ENCODE peak calls at places on chromosomes 7 and 10, in ten cellular contexts. One of them, this sample, is unnamed.

GRCh38 chr10:121282264-121282663 is 316.0 kb downstream of the FGFR2 start:
- DNase-seq in stomach: no peak
- DNase-seq in ovary: no peak
- DNase-seq in adrenal gland: no peak
- DNase-seq in spleen: no peak
- DNase-seq in testis: no peak
- DNase-seq in Peyer's patch: no peak
- DNase-seq in K562: no peak
- DNase-seq in sigmoid colon: no peak
- DNase-seq in body of pancreas: no peak
- DNase-seq in this sample: no peak

GRCh38 chr7:155863721-155864151 is 51.5 kb upstream of the SHH start:
- DNase-seq in stomach: peak
- DNase-seq in ovary: no peak
- DNase-seq in adrenal gland: no peak
- DNase-seq in spleen: peak
- DNase-seq in testis: peak
- DNase-seq in Peyer's patch: no peak
- DNase-seq in K562: no peak
- DNase-seq in sigmoid colon: peak
- DNase-seq in body of pancreas: no peak
- DNase-seq in this sample: no peak

GRCh38 chr7:34143397-34143796 is 238.1 kb downstream of the BMPER start:
- DNase-seq in stomach: no peak
- DNase-seq in ovary: no peak
- DNase-seq in adrenal gland: no peak
- DNase-seq in spleen: no peak
- DNase-seq in testis: no peak
- DNase-seq in Peyer's patch: no peak
- DNase-seq in K562: no peak
- DNase-seq in sigmoid colon: no peak
- DNase-seq in body of pancreas: no peak
- DNase-seq in this sample: no peak

GRCh38 chr7:12508005-12508404 is 62.5 kb upstream of the SCIN start:
- DNase-seq in stomach: no peak
- DNase-seq in ovary: no peak
- DNase-seq in adrenal gland: no peak
- DNase-seq in spleen: no peak
- DNase-seq in testis: no peak
- DNase-seq in Peyer's patch: no peak
- DNase-seq in K562: no peak
- DNase-seq in sigmoid colon: no peak
- DNase-seq in body of pancreas: no peak
- DNase-seq in this sample: no peak

GRCh38 chr7:98186452-98187137 is 24.6 kb upstream of the BHLHA15 start:
- DNase-seq in stomach: no peak
- DNase-seq in ovary: no peak
- DNase-seq in adrenal gland: no peak
- DNase-seq in spleen: no peak
- DNase-seq in testis: no peak
- DNase-seq in Peyer's patch: no peak
- DNase-seq in K562: no peak
- DNase-seq in sigmoid colon: no peak
- DNase-seq in body of pancreas: no peak
- DNase-seq in this sample: no peak

GRCh38 chr7:47356261-47356660 is 225.7 kb downstream of the TNS3 start:
- DNase-seq in stomach: no peak
- DNase-seq in ovary: no peak
- DNase-seq in adrenal gland: no peak
- DNase-seq in spleen: no peak
- DNase-seq in testis: no peak
- DNase-seq in Peyer's patch: no peak
- DNase-seq in K562: no peak
- DNase-seq in sigmoid colon: no peak
- DNase-seq in body of pancreas: no peak
- DNase-seq in this sample: no peak

GRCh38 chr10:70657036-70657435 is 15.3 kb upstream of the ADAMTS14 start:
- DNase-seq in stomach: peak
- DNase-seq in ovary: no peak
- DNase-seq in adrenal gland: no peak
- DNase-seq in spleen: no peak
- DNase-seq in testis: no peak
- DNase-seq in Peyer's patch: no peak
- DNase-seq in K562: peak
- DNase-seq in sigmoid colon: no peak
- DNase-seq in body of pancreas: no peak
- DNase-seq in this sample: no peak

GRCh38 chr7:36129048-36129534 is 24.0 kb upstream of the EEPD1 start:
- DNase-seq in stomach: peak
- DNase-seq in ovary: no peak
- DNase-seq in adrenal gland: peak
- DNase-seq in spleen: no peak
- DNase-seq in testis: no peak
- DNase-seq in Peyer's patch: no peak
- DNase-seq in K562: no peak
- DNase-seq in sigmoid colon: no peak
- DNase-seq in body of pancreas: peak
- DNase-seq in this sample: peak

GRCh38 chr10:72375585-72375984 is 20.9 kb upstream of the DNAJB12 start:
- DNase-seq in stomach: no peak
- DNase-seq in ovary: no peak
- DNase-seq in adrenal gland: no peak
- DNase-seq in spleen: no peak
- DNase-seq in testis: peak
- DNase-seq in Peyer's patch: no peak
- DNase-seq in K562: peak
- DNase-seq in sigmoid colon: no peak
- DNase-seq in body of pancreas: no peak
- DNase-seq in this sample: no peak

GRCh38 chr10:15069230-15069629 is 19.3 kb downstream of the ACBD7 start:
- DNase-seq in stomach: no peak
- DNase-seq in ovary: no peak
- DNase-seq in adrenal gland: no peak
- DNase-seq in spleen: no peak
- DNase-seq in testis: no peak
- DNase-seq in Peyer's patch: no peak
- DNase-seq in K562: no peak
- DNase-seq in sigmoid colon: no peak
- DNase-seq in body of pancreas: no peak
- DNase-seq in this sample: no peak

GRCh38 chr7:15686957-15687644 is 618 bp upstream of the MEOX2 start:
- DNase-seq in stomach: no peak
- DNase-seq in ovary: no peak
- DNase-seq in adrenal gland: no peak
- DNase-seq in spleen: no peak
- DNase-seq in testis: no peak
- DNase-seq in Peyer's patch: no peak
- DNase-seq in K562: no peak
- DNase-seq in sigmoid colon: peak
- DNase-seq in body of pancreas: no peak
- DNase-seq in this sample: no peak

GRCh38 chr7:79216236-79216635 is 237.2 kb downstream of the MAGI2 start:
- DNase-seq in stomach: no peak
- DNase-seq in ovary: no peak
- DNase-seq in adrenal gland: no peak
- DNase-seq in spleen: no peak
- DNase-seq in testis: no peak
- DNase-seq in Peyer's patch: no peak
- DNase-seq in K562: no peak
- DNase-seq in sigmoid colon: no peak
- DNase-seq in body of pancreas: no peak
- DNase-seq in this sample: no peak

GRCh38 chr7:100102950-100103840 is 1.8 kb downstream of the AP4M1 start:
- DNase-seq in stomach: no peak
- DNase-seq in ovary: no peak
- DNase-seq in adrenal gland: no peak
- DNase-seq in spleen: no peak
- DNase-seq in testis: no peak
- DNase-seq in Peyer's patch: no peak
- DNase-seq in K562: no peak
- DNase-seq in sigmoid colon: no peak
- DNase-seq in body of pancreas: no peak
- DNase-seq in this sample: peak

GRCh38 chr10:29688230-29688634 is 53.5 kb upstream of the SVIL start:
- DNase-seq in stomach: no peak
- DNase-seq in ovary: no peak
- DNase-seq in adrenal gland: no peak
- DNase-seq in spleen: no peak
- DNase-seq in testis: no peak
- DNase-seq in Peyer's patch: no peak
- DNase-seq in K562: no peak
- DNase-seq in sigmoid colon: no peak
- DNase-seq in body of pancreas: no peak
- DNase-seq in this sample: no peak

GRCh38 chr10:25130911-25131310 is 43.9 kb upstream of the GPR158 start:
- DNase-seq in stomach: no peak
- DNase-seq in ovary: no peak
- DNase-seq in adrenal gland: no peak
- DNase-seq in spleen: no peak
- DNase-seq in testis: no peak
- DNase-seq in Peyer's patch: no peak
- DNase-seq in K562: no peak
- DNase-seq in sigmoid colon: no peak
- DNase-seq in body of pancreas: no peak
- DNase-seq in this sample: peak

GRCh38 chr7:91233201-91233600 is 31.0 kb upstream of the FZD1 start:
- DNase-seq in stomach: no peak
- DNase-seq in ovary: no peak
- DNase-seq in adrenal gland: no peak
- DNase-seq in spleen: no peak
- DNase-seq in testis: no peak
- DNase-seq in Peyer's patch: no peak
- DNase-seq in K562: no peak
- DNase-seq in sigmoid colon: no peak
- DNase-seq in body of pancreas: no peak
- DNase-seq in this sample: no peak

GRCh38 chr10:63166742-63167258 is 33.7 kb downstream of the NRBF2 start:
- DNase-seq in stomach: no peak
- DNase-seq in ovary: no peak
- DNase-seq in adrenal gland: no peak
- DNase-seq in spleen: no peak
- DNase-seq in testis: no peak
- DNase-seq in Peyer's patch: no peak
- DNase-seq in K562: peak
- DNase-seq in sigmoid colon: no peak
- DNase-seq in body of pancreas: no peak
- DNase-seq in this sample: no peak

GRCh38 chr7:20219446-20220292 is 2.5 kb upstream of the MACC1 start:
- DNase-seq in stomach: peak
- DNase-seq in ovary: no peak
- DNase-seq in adrenal gland: peak
- DNase-seq in spleen: peak
- DNase-seq in testis: peak
- DNase-seq in Peyer's patch: peak
- DNase-seq in K562: peak
- DNase-seq in sigmoid colon: peak
- DNase-seq in body of pancreas: peak
- DNase-seq in this sample: peak
- TF ChIP-seq POLR2A in stomach: no peak
- TF ChIP-seq POLR2A in ovary: no peak
- TF ChIP-seq POLR2A in adrenal gland: no peak
- TF ChIP-seq POLR2A in spleen: peak
- TF ChIP-seq POLR2A in testis: no peak
- TF ChIP-seq POLR2A in Peyer's patch: peak
- TF ChIP-seq POLR2A in K562: peak
- TF ChIP-seq POLR2A in sigmoid colon: no peak
- TF ChIP-seq POLR2A in body of pancreas: no peak
- TF ChIP-seq POLR2A in this sample: no peak

GRCh38 chr7:28570113-28570969 is 158.0 kb downstream of the CREB5 start:
- DNase-seq in stomach: no peak
- DNase-seq in ovary: no peak
- DNase-seq in adrenal gland: no peak
- DNase-seq in spleen: no peak
- DNase-seq in testis: no peak
- DNase-seq in Peyer's patch: peak
- DNase-seq in K562: no peak
- DNase-seq in sigmoid colon: no peak
- DNase-seq in body of pancreas: no peak
- DNase-seq in this sample: no peak
- TF ChIP-seq POLR2A in stomach: no peak
- TF ChIP-seq POLR2A in ovary: no peak
- TF ChIP-seq POLR2A in adrenal gland: no peak
- TF ChIP-seq POLR2A in spleen: no peak
- TF ChIP-seq POLR2A in testis: no peak
- TF ChIP-seq POLR2A in Peyer's patch: no peak
- TF ChIP-seq POLR2A in K562: no peak
- TF ChIP-seq POLR2A in sigmoid colon: no peak
- TF ChIP-seq POLR2A in body of pancreas: no peak
- TF ChIP-seq POLR2A in this sample: no peak

DNA sequence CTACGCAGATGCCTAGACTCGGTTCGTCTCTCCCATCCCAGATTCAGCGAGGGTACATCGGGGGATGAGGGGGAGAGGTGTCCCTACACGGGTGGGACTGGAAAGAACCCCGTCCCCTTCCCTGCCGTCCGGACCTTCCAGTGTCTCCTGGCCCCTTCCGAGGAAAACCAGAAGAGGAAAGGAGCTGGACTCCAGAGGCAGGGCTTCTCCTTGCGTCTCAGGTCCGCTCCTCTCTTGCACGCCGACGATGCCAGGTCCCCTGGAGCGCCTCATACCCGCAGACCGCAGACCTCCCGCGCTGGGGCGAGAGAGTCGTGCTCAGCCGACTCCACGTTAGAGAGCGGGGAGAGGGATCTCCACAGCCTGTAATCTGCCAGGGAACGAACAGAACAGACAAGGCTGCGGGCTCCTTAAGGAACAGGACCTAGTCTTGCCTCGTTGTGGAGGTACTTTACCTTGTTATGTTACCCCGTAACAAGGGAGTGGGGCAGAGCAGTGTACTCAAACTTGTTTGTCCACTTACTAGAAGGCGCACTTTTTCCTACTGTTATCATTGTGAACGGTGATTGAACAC is 397 bp upstream of the IMPDH1 start:
- DNase-seq in stomach: peak
- DNase-seq in ovary: no peak
- DNase-seq in adrenal gland: peak
- DNase-seq in spleen: peak
- DNase-seq in testis: peak
- DNase-seq in Peyer's patch: peak
- DNase-seq in K562: peak
- DNase-seq in sigmoid colon: peak
- DNase-seq in body of pancreas: peak
- DNase-seq in this sample: peak
- TF ChIP-seq POLR2A in stomach: peak
- TF ChIP-seq POLR2A in ovary: peak
- TF ChIP-seq POLR2A in adrenal gland: no peak
- TF ChIP-seq POLR2A in spleen: peak
- TF ChIP-seq POLR2A in testis: no peak
- TF ChIP-seq POLR2A in Peyer's patch: no peak
- TF ChIP-seq POLR2A in K562: no peak
- TF ChIP-seq POLR2A in sigmoid colon: no peak
- TF ChIP-seq POLR2A in body of pancreas: peak
- TF ChIP-seq POLR2A in this sample: no peak

DNA sequence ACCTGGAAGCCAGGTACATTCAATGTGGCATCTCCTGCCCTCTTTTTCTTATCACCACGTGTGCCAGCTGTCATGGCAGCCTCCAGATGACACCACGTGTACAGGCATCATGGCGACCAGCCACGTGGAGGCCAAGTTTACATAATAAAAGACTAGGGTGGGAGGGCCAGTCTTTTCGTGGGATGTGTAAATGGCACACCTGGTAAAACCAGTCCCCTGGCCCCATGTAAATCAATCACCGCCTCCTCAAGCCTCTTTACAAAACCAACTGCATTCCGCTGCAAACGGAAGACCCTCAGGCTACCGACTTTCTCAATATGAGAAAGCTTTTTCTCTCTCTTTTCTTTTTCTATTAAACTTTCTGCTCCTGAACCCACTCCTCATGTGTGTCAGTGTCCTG is 65.1 kb upstream of the PHF14 start:
- DNase-seq in stomach: no peak
- DNase-seq in ovary: no peak
- DNase-seq in adrenal gland: no peak
- DNase-seq in spleen: no peak
- DNase-seq in testis: no peak
- DNase-seq in Peyer's patch: no peak
- DNase-seq in K562: no peak
- DNase-seq in sigmoid colon: no peak
- DNase-seq in body of pancreas: no peak
- DNase-seq in this sample: no peak
- TF ChIP-seq POLR2A in stomach: no peak
- TF ChIP-seq POLR2A in ovary: no peak
- TF ChIP-seq POLR2A in adrenal gland: no peak
- TF ChIP-seq POLR2A in spleen: no peak
- TF ChIP-seq POLR2A in testis: no peak
- TF ChIP-seq POLR2A in Peyer's patch: no peak
- TF ChIP-seq POLR2A in K562: no peak
- TF ChIP-seq POLR2A in sigmoid colon: no peak
- TF ChIP-seq POLR2A in body of pancreas: no peak
- TF ChIP-seq POLR2A in this sample: no peak

This sample was measured in H54.